ENCODE peak calls at places on chromosomes 11 and 22, in ten cellular contexts. One of them, this sample, is unnamed.

GRCh38 chr22:23754220-23754919 is at the start of gene VPREB3:
- DNase-seq in NCI-H748 treated with DMSO at 0.1 percent for 48 hours: no peak
- DNase-seq in AG09319: no peak
- DNase-seq in choroid plexus epithelial cell: no peak
- DNase-seq in upper lobe of right lung: no peak
- DNase-seq in NCI-H187 treated with DMSO at 0.1 percent for 48 hours: no peak
- DNase-seq in astrocyte of the spinal cord: no peak
- DNase-seq in GM04504: no peak
- DNase-seq in non-pigmented ciliary epithelial cell: no peak
- DNase-seq in CD4-positive, CD25-positive, alpha-beta regulatory T cell: no peak
- DNase-seq in this sample: no peak

GRCh38 chr11:79100093-79100704 is 340.6 kb downstream of the TENM4 start:
- DNase-seq in NCI-H748 treated with DMSO at 0.1 percent for 48 hours: peak
- DNase-seq in AG09319: no peak
- DNase-seq in choroid plexus epithelial cell: peak
- DNase-seq in upper lobe of right lung: no peak
- DNase-seq in NCI-H187 treated with DMSO at 0.1 percent for 48 hours: no peak
- DNase-seq in astrocyte of the spinal cord: peak
- DNase-seq in GM04504: no peak
- DNase-seq in non-pigmented ciliary epithelial cell: no peak
- DNase-seq in CD4-positive, CD25-positive, alpha-beta regulatory T cell: no peak
- DNase-seq in this sample: no peak

GRCh38 chr11:118126082-118126838 is 26.4 kb downstream of the SCN4B start:
- DNase-seq in NCI-H748 treated with DMSO at 0.1 percent for 48 hours: no peak
- DNase-seq in AG09319: no peak
- DNase-seq in choroid plexus epithelial cell: no peak
- DNase-seq in upper lobe of right lung: peak
- DNase-seq in NCI-H187 treated with DMSO at 0.1 percent for 48 hours: no peak
- DNase-seq in astrocyte of the spinal cord: no peak
- DNase-seq in GM04504: no peak
- DNase-seq in non-pigmented ciliary epithelial cell: no peak
- DNase-seq in CD4-positive, CD25-positive, alpha-beta regulatory T cell: no peak
- DNase-seq in this sample: no peak

GRCh38 chr11:8814209-8814922 is 96.6 kb upstream of the AKIP1 start:
- DNase-seq in NCI-H748 treated with DMSO at 0.1 percent for 48 hours: no peak
- DNase-seq in AG09319: no peak
- DNase-seq in choroid plexus epithelial cell: no peak
- DNase-seq in upper lobe of right lung: no peak
- DNase-seq in NCI-H187 treated with DMSO at 0.1 percent for 48 hours: peak
- DNase-seq in astrocyte of the spinal cord: peak
- DNase-seq in GM04504: no peak
- DNase-seq in non-pigmented ciliary epithelial cell: no peak
- DNase-seq in CD4-positive, CD25-positive, alpha-beta regulatory T cell: no peak
- DNase-seq in this sample: no peak

GRCh38 chr22:37242395-37242918 is 1.6 kb downstream of the RAC2 start:
- DNase-seq in NCI-H748 treated with DMSO at 0.1 percent for 48 hours: no peak
- DNase-seq in AG09319: no peak
- DNase-seq in choroid plexus epithelial cell: no peak
- DNase-seq in upper lobe of right lung: peak
- DNase-seq in NCI-H187 treated with DMSO at 0.1 percent for 48 hours: no peak
- DNase-seq in astrocyte of the spinal cord: no peak
- DNase-seq in GM04504: no peak
- DNase-seq in non-pigmented ciliary epithelial cell: no peak
- DNase-seq in CD4-positive, CD25-positive, alpha-beta regulatory T cell: peak
- DNase-seq in this sample: peak

GRCh38 chr22:42648368-42649260 is 578 bp downstream of the CYB5R3 start:
- DNase-seq in NCI-H748 treated with DMSO at 0.1 percent for 48 hours: no peak
- DNase-seq in AG09319: no peak
- DNase-seq in choroid plexus epithelial cell: peak
- DNase-seq in upper lobe of right lung: peak
- DNase-seq in NCI-H187 treated with DMSO at 0.1 percent for 48 hours: no peak
- DNase-seq in astrocyte of the spinal cord: peak
- DNase-seq in GM04504: no peak
- DNase-seq in non-pigmented ciliary epithelial cell: no peak
- DNase-seq in CD4-positive, CD25-positive, alpha-beta regulatory T cell: no peak
- DNase-seq in this sample: peak

GRCh38 chr22:32518848-32519247 is 44.2 kb downstream of the FBXO7 start:
- DNase-seq in NCI-H748 treated with DMSO at 0.1 percent for 48 hours: no peak
- DNase-seq in AG09319: no peak
- DNase-seq in choroid plexus epithelial cell: no peak
- DNase-seq in upper lobe of right lung: no peak
- DNase-seq in NCI-H187 treated with DMSO at 0.1 percent for 48 hours: no peak
- DNase-seq in astrocyte of the spinal cord: no peak
- DNase-seq in GM04504: no peak
- DNase-seq in non-pigmented ciliary epithelial cell: no peak
- DNase-seq in CD4-positive, CD25-positive, alpha-beta regulatory T cell: no peak
- DNase-seq in this sample: no peak

GRCh38 chr11:83569134-83569805 is 283.1 kb upstream of the CCDC90B start:
- DNase-seq in NCI-H748 treated with DMSO at 0.1 percent for 48 hours: no peak
- DNase-seq in AG09319: no peak
- DNase-seq in choroid plexus epithelial cell: no peak
- DNase-seq in upper lobe of right lung: no peak
- DNase-seq in NCI-H187 treated with DMSO at 0.1 percent for 48 hours: no peak
- DNase-seq in astrocyte of the spinal cord: no peak
- DNase-seq in GM04504: no peak
- DNase-seq in non-pigmented ciliary epithelial cell: no peak
- DNase-seq in CD4-positive, CD25-positive, alpha-beta regulatory T cell: no peak
- DNase-seq in this sample: no peak

GRCh38 chr11:2662430-2663299 is 37.1 kb downstream of the KCNQ1OT1 start:
- DNase-seq in NCI-H748 treated with DMSO at 0.1 percent for 48 hours: no peak
- DNase-seq in AG09319: no peak
- DNase-seq in choroid plexus epithelial cell: no peak
- DNase-seq in upper lobe of right lung: no peak
- DNase-seq in NCI-H187 treated with DMSO at 0.1 percent for 48 hours: no peak
- DNase-seq in astrocyte of the spinal cord: no peak
- DNase-seq in GM04504: no peak
- DNase-seq in non-pigmented ciliary epithelial cell: no peak
- DNase-seq in CD4-positive, CD25-positive, alpha-beta regulatory T cell: no peak
- DNase-seq in this sample: no peak

GRCh38 chr11:79422866-79423265 is 18.0 kb downstream of the TENM4 start:
- DNase-seq in NCI-H748 treated with DMSO at 0.1 percent for 48 hours: no peak
- DNase-seq in AG09319: no peak
- DNase-seq in choroid plexus epithelial cell: no peak
- DNase-seq in upper lobe of right lung: no peak
- DNase-seq in NCI-H187 treated with DMSO at 0.1 percent for 48 hours: no peak
- DNase-seq in astrocyte of the spinal cord: no peak
- DNase-seq in GM04504: no peak
- DNase-seq in non-pigmented ciliary epithelial cell: no peak
- DNase-seq in CD4-positive, CD25-positive, alpha-beta regulatory T cell: no peak
- DNase-seq in this sample: no peak

GRCh38 chr11:45811109-45811435 is 6.1 kb downstream of the SLC35C1 start:
- DNase-seq in NCI-H748 treated with DMSO at 0.1 percent for 48 hours: no peak
- DNase-seq in AG09319: no peak
- DNase-seq in choroid plexus epithelial cell: no peak
- DNase-seq in upper lobe of right lung: no peak
- DNase-seq in NCI-H187 treated with DMSO at 0.1 percent for 48 hours: no peak
- DNase-seq in astrocyte of the spinal cord: no peak
- DNase-seq in GM04504: no peak
- DNase-seq in non-pigmented ciliary epithelial cell: no peak
- DNase-seq in CD4-positive, CD25-positive, alpha-beta regulatory T cell: no peak
- DNase-seq in this sample: no peak

GRCh38 chr22:47322854-47323253 is 560.4 kb downstream of the TBC1D22A start:
- DNase-seq in NCI-H748 treated with DMSO at 0.1 percent for 48 hours: peak
- DNase-seq in AG09319: no peak
- DNase-seq in choroid plexus epithelial cell: no peak
- DNase-seq in upper lobe of right lung: no peak
- DNase-seq in NCI-H187 treated with DMSO at 0.1 percent for 48 hours: no peak
- DNase-seq in astrocyte of the spinal cord: no peak
- DNase-seq in GM04504: no peak
- DNase-seq in non-pigmented ciliary epithelial cell: no peak
- DNase-seq in CD4-positive, CD25-positive, alpha-beta regulatory T cell: no peak
- DNase-seq in this sample: no peak

GRCh38 chr11:46489668-46490560 is 98.3 kb upstream of the CHRM4 start:
- DNase-seq in NCI-H748 treated with DMSO at 0.1 percent for 48 hours: peak
- DNase-seq in AG09319: no peak
- DNase-seq in choroid plexus epithelial cell: peak
- DNase-seq in upper lobe of right lung: no peak
- DNase-seq in NCI-H187 treated with DMSO at 0.1 percent for 48 hours: no peak
- DNase-seq in astrocyte of the spinal cord: peak
- DNase-seq in GM04504: no peak
- DNase-seq in non-pigmented ciliary epithelial cell: peak
- DNase-seq in CD4-positive, CD25-positive, alpha-beta regulatory T cell: no peak
- DNase-seq in this sample: no peak

GRCh38 chr11:19846654-19847330 is 134.2 kb downstream of the NAV2 start:
- DNase-seq in NCI-H748 treated with DMSO at 0.1 percent for 48 hours: no peak
- DNase-seq in AG09319: no peak
- DNase-seq in choroid plexus epithelial cell: peak
- DNase-seq in upper lobe of right lung: no peak
- DNase-seq in NCI-H187 treated with DMSO at 0.1 percent for 48 hours: no peak
- DNase-seq in astrocyte of the spinal cord: peak
- DNase-seq in GM04504: no peak
- DNase-seq in non-pigmented ciliary epithelial cell: no peak
- DNase-seq in CD4-positive, CD25-positive, alpha-beta regulatory T cell: no peak
- DNase-seq in this sample: no peak

GRCh38 chr22:23315341-23315917 is 135.1 kb downstream of the BCR start:
- DNase-seq in NCI-H748 treated with DMSO at 0.1 percent for 48 hours: peak
- DNase-seq in AG09319: peak
- DNase-seq in choroid plexus epithelial cell: peak
- DNase-seq in upper lobe of right lung: peak
- DNase-seq in NCI-H187 treated with DMSO at 0.1 percent for 48 hours: no peak
- DNase-seq in astrocyte of the spinal cord: peak
- DNase-seq in GM04504: peak
- DNase-seq in non-pigmented ciliary epithelial cell: no peak
- DNase-seq in CD4-positive, CD25-positive, alpha-beta regulatory T cell: peak
- DNase-seq in this sample: peak

GRCh38 chr11:111836766-111837165 is 34.6 kb downstream of the ALG9 start:
- DNase-seq in NCI-H748 treated with DMSO at 0.1 percent for 48 hours: no peak
- DNase-seq in AG09319: no peak
- DNase-seq in choroid plexus epithelial cell: peak
- DNase-seq in upper lobe of right lung: no peak
- DNase-seq in NCI-H187 treated with DMSO at 0.1 percent for 48 hours: no peak
- DNase-seq in astrocyte of the spinal cord: peak
- DNase-seq in GM04504: no peak
- DNase-seq in non-pigmented ciliary epithelial cell: no peak
- DNase-seq in CD4-positive, CD25-positive, alpha-beta regulatory T cell: no peak
- DNase-seq in this sample: no peak

GRCh38 chr22:19823191-19823590 is 31.5 kb downstream of the GNB1L start:
- DNase-seq in NCI-H748 treated with DMSO at 0.1 percent for 48 hours: no peak
- DNase-seq in AG09319: no peak
- DNase-seq in choroid plexus epithelial cell: no peak
- DNase-seq in upper lobe of right lung: no peak
- DNase-seq in NCI-H187 treated with DMSO at 0.1 percent for 48 hours: no peak
- DNase-seq in astrocyte of the spinal cord: no peak
- DNase-seq in GM04504: no peak
- DNase-seq in non-pigmented ciliary epithelial cell: no peak
- DNase-seq in CD4-positive, CD25-positive, alpha-beta regulatory T cell: no peak
- DNase-seq in this sample: peak

This sample was measured in posterior vena cava.